ENCODE peak calls at places on chromosome 18, in seven cellular contexts. B is RWPE2, O is psoas muscle, D is endodermal cell, S is IMR-90, R is H9, C is heart right ventricle. T is an unnamed sample.

GRCh38 chr18:24491882-24492281 is 31.4 kb downstream of the HRH4 start:
- DNase-seq in S (no peak), B (no peak), R (no peak), D (no peak), O (no peak), C (no peak), T (no peak)

GRCh38 chr18:49611316-49611715 is 49.5 kb downstream of the LIPG start:
- DNase-seq in D (peak; percentile 35), S (no peak), B (no peak), R (no peak), C (no peak), O (no peak), T (no peak)

GRCh38 chr18:59560556-59560955 is 136.7 kb downstream of the CCBE1 start:
- DNase-seq in C (no peak), B (no peak), D (no peak), R (no peak), S (no peak), O (no peak), T (no peak)

GRCh38 chr18:76673281-76674005 is 148.9 kb upstream of the ZNF236 start:
- DNase-seq in D (peak; percentile 27), C (no peak), B (no peak), R (no peak), O (no peak), S (no peak), T (no peak)

GRCh38 chr18:44818148-44818547 is 137.5 kb downstream of the SETBP1 start:
- DNase-seq in B (no peak), C (no peak), D (no peak), O (no peak), R (no peak), S (no peak), T (no peak)

GRCh38 chr18:31450409-31450808 is 2.9 kb downstream of the DSG3 start:
- DNase-seq in B (no peak), R (no peak), O (no peak), S (no peak), D (no peak), C (no peak), T (no peak)

GRCh38 chr18:55658598-55658997 is 70.6 kb upstream of the TCF4 start:
- DNase-seq in S (no peak), D (no peak), C (no peak), O (no peak), R (no peak), B (no peak), T (no peak)

GRCh38 chr18:5546660-5547059 is 2.9 kb upstream of the EPB41L3 start:
- DNase-seq in C (no peak), R (peak; percentile 41), S (peak; percentile 62), D (peak; percentile 75), B (no peak), O (peak; percentile 23), T (no peak)

GRCh38 chr18:41025666-41026065 is 929.4 kb upstream of the PIK3C3 start:
- DNase-seq in S (no peak), B (no peak), O (no peak), C (no peak), D (no peak), R (no peak), T (no peak)

GRCh38 chr18:40877096-40877495 is 1077.9 kb upstream of the PIK3C3 start:
- DNase-seq in R (no peak), D (no peak), S (peak; percentile 97), C (no peak), B (no peak), O (no peak), T (peak; percentile 31)

GRCh38 chr18:70288851-70289328 is at the start of gene SOCS6:
- DNase-seq in B (no peak), S (peak; percentile 66), O (peak; percentile 62), C (peak; percentile 77), R (peak; percentile 57), D (peak; percentile 86), T (no peak)

GRCh38 chr18:72965616-72966015 is 97.8 kb upstream of the NETO1 start:
- DNase-seq in O (no peak), B (no peak), S (no peak), D (no peak), C (no peak), R (no peak), T (no peak)

GRCh38 chr18:37398248-37398920 is 167.2 kb downstream of the CELF4 start:
- DNase-seq in R (no peak), B (no peak), S (peak; percentile 17), C (no peak), D (no peak), O (no peak), T (peak; percentile 18)

GRCh38 chr18:44342167-44342566 is 338.5 kb upstream of the SETBP1 start:
- DNase-seq in B (no peak), D (no peak), O (no peak), R (no peak), S (no peak), C (no peak), T (no peak)

GRCh38 chr18:47249602-47250001 is 1.9 kb downstream of the SKOR2 start:
- DNase-seq in B (no peak), C (no peak), S (no peak), O (no peak), R (no peak), D (no peak), T (no peak)

GRCh38 chr18:47248610-47249343 is 2.7 kb downstream of the SKOR2 start:
- DNase-seq in B (no peak), R (peak; percentile 66), C (no peak), S (no peak), D (peak; percentile 74), O (no peak), T (no peak)

GRCh38 chr18:47247833-47248609 is 3.4 kb downstream of the SKOR2 start:
- DNase-seq in R (peak; percentile 46), O (no peak), C (no peak), B (no peak), D (peak; percentile 77), S (no peak), T (no peak)

GRCh38 chr18:47246027-47246971 is 5.2 kb downstream of the SKOR2 start:
- DNase-seq in C (no peak), R (peak; percentile 43), O (no peak), B (no peak), D (peak; percentile 62), S (no peak), T (no peak)

DNA sequence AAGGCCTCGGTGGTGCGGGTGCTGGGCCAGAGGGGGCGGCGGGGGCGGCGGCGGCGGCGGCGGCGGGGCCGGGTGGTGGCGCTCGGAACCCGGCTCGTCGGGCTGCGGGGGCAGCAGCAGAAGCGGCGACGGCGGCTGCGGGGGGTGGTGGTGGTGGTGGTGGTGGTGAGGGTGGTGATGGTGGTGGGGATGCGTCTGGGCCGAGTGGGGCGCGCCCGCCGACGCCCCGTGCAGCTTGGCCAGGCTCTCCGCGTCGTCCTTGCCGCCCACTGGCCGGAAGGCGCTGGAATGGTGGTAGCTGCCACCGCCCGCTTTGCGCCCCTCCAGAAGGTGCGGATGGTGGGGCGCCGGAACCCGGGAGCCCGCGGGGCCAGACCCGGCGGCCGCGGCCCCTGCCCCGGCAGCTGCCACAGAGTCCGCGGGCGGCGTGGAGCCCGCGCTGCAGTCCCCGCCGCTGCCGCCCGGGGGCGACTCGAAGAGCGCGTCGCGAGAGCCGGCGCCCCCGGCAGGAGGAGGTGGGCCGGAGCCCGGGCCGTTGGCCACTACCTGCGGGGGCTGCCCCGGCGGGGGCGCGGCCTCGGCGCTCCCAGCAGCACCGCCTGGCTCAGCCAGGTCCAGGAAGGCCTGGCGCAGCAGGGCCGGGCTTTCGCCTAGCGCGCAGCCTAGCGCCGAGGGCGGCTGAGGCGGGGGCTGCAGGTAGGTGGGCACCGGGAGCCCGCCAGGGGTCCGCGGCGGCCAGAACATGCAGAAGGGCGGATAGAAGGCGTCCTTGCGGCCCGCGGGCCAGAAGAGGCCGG is 4.2 kb downstream of the SKOR2 start:
- DNase-seq in D (peak; percentile 89), B (no peak), C (no peak), S (no peak), R (peak; percentile 75), O (no peak), T (no peak)
- H3K27me3 ChIP-seq in D (peaks cover 91% of the 10 kb centered on the region), B (peaks cover 86% of the 10 kb centered on the region), C (peaks cover 98% of the 10 kb centered on the region), S (peaks cover 51% of the 10 kb centered on the region), R (peaks cover 43% of the 10 kb centered on the region), O (peaks cover 93% of the 10 kb centered on the region), T (peaks cover 37% of the 10 kb centered on the region)

GRCh38 chr18:79727211-79727610 is 47.6 kb downstream of the CTDP1 start:
- DNase-seq in B (no peak), C (no peak), D (no peak), S (no peak), R (no peak), O (no peak), T (no peak)
- TF ChIP-seq CTCF in B (no peak), C (no peak), D (no peak), S (no peak), R (no peak), O (no peak), T (no peak)

GRCh38 chr18:32770651-32771168 is 2.1 kb downstream of the KLHL14 start:
- DNase-seq in S (no peak), D (peak; percentile 70), O (no peak), R (peak; percentile 40), B (no peak), C (no peak), T (no peak)
- H3K27me3 ChIP-seq in S (peaks cover 42% of the 10 kb centered on the region), D (peaks cover 85% of the 10 kb centered on the region), O (peaks cover 61% of the 10 kb centered on the region), R (peaks cover 31% of the 10 kb centered on the region), B (peaks cover 66% of the 10 kb centered on the region), C (peaks cover 61% of the 10 kb centered on the region), T (peaks cover 4% of the 10 kb centered on the region)

DNA sequence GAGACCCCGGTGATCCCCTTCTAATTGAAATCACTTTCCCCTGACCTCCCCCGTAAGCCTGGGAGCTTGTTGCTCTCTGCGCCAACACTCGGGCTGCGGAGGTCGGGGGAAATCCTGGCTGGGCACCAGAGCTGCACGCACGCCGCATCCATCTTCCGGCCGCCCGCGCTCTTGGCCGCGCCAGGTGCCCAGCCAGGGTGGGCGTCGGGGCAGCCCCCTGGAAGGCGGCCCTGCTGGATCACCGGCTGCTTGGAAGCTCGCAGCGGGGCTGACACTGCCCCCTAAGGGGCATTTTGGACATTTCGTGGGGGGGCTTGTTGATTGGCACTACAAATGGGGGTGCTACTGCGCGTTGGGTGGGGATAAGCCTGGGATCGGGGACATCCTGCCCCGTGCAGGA is 280.3 kb upstream of the SKOR2 start:
- DNase-seq in D (peak; percentile 62), S (no peak), O (no peak), R (peak; percentile 47), C (no peak), B (no peak), T (no peak)
- TF ChIP-seq CTCF in D (peak; percentile 60), S (no peak), O (no peak), R (peak; percentile 60), C (peak; percentile 21), B (no peak), T (no peak)